ENCODE peak calls at places on chromosomes 5 and 9, in four cellular contexts. One of them, this sample, is unnamed.

GRCh38 chr9:112898872-112899281 is 8.2 kb upstream of the SLC46A2 start:
- DNase-seq in HepG2: peak
- DNase-seq in GM12878: no peak
- DNase-seq in K562: no peak
- DNase-seq in this sample: no peak

GRCh38 chr5:172903790-172904189 is 55.4 kb upstream of the RPL26L1 start:
- DNase-seq in HepG2: no peak
- DNase-seq in GM12878: no peak
- DNase-seq in K562: peak
- DNase-seq in this sample: no peak

GRCh38 chr5:368162-369084 is 46.9 kb downstream of the AHRR start:
- DNase-seq in HepG2: no peak
- DNase-seq in GM12878: peak
- DNase-seq in K562: no peak
- DNase-seq in this sample: no peak

GRCh38 chr5:168291281-168291960 is at the start of gene WWC1:
- DNase-seq in HepG2: peak
- DNase-seq in GM12878: peak
- DNase-seq in K562: no peak
- DNase-seq in this sample: peak

GRCh38 chr5:2049876-2050275 is 167.2 kb upstream of the IRX4 start:
- DNase-seq in HepG2: no peak
- DNase-seq in GM12878: no peak
- DNase-seq in K562: no peak
- DNase-seq in this sample: no peak

GRCh38 chr5:76337949-76338589 is 65.0 kb upstream of the IQGAP2 start:
- DNase-seq in HepG2: peak
- DNase-seq in GM12878: peak
- DNase-seq in K562: peak
- DNase-seq in this sample: peak

GRCh38 chr5:55636711-55637110 is 75.4 kb downstream of the SLC38A9 start:
- DNase-seq in HepG2: peak
- DNase-seq in GM12878: no peak
- DNase-seq in K562: no peak
- DNase-seq in this sample: no peak

GRCh38 chr5:167797933-167798332 is 493.5 kb upstream of the WWC1 start:
- DNase-seq in HepG2: no peak
- DNase-seq in GM12878: no peak
- DNase-seq in K562: no peak
- DNase-seq in this sample: no peak

GRCh38 chr5:76546497-76547102 is 76.6 kb downstream of the F2RL2 start:
- DNase-seq in HepG2: peak
- DNase-seq in GM12878: peak
- DNase-seq in K562: no peak
- DNase-seq in this sample: no peak

GRCh38 chr5:60698316-60698715 is 1.6 kb downstream of the DEPDC1B start:
- DNase-seq in HepG2: no peak
- DNase-seq in GM12878: no peak
- DNase-seq in K562: no peak
- DNase-seq in this sample: no peak

GRCh38 chr5:176906126-176906525 is 7.0 kb upstream of the HK3 start:
- DNase-seq in HepG2: no peak
- DNase-seq in GM12878: no peak
- DNase-seq in K562: no peak
- DNase-seq in this sample: no peak

GRCh38 chr5:173667702-173668101 is 51.3 kb upstream of the BOD1 start:
- DNase-seq in HepG2: no peak
- DNase-seq in GM12878: no peak
- DNase-seq in K562: no peak
- DNase-seq in this sample: no peak

GRCh38 chr9:93076792-93077128 is 18.3 kb downstream of the SUSD3 start:
- DNase-seq in HepG2: no peak
- DNase-seq in GM12878: no peak
- DNase-seq in K562: peak
- DNase-seq in this sample: no peak

GRCh38 chr9:35905912-35906679 is at the start of gene HRCT1:
- DNase-seq in HepG2: peak
- DNase-seq in GM12878: no peak
- DNase-seq in K562: no peak
- DNase-seq in this sample: no peak

GRCh38 chr9:93575706-93576295 is 583 bp upstream of the PHF2 start:
- DNase-seq in HepG2: no peak
- DNase-seq in GM12878: no peak
- DNase-seq in K562: peak
- DNase-seq in this sample: peak

DNA sequence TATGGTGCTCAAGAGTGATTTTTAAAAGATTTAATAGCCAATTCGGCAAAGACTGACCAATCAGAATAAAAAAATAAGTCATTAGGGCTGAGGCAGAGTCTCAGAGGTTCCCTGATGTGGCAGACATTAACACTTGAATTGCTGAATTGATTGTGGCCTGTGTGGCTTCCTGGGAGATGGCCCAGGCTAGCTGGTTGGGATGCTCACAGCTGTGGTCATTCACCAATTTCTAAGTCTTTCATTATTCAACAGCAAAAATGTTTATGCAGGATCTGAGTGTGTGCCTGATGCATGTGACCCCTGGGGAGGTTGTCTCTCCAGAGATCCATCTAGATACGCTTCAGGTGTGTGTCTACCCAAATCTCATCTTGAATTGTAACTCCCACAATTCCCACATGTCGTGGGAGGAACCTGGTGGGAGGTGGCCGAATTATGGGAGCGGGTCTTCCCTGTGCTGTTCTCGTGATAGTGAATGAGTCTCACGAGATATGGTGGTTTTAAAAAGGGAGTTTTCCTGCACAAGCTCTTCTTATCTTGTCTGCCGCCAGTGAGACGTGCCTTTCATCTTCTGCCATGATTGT is 632.6 kb upstream of the SEMA6A start:
- DNase-seq in HepG2: no peak
- DNase-seq in GM12878: no peak
- DNase-seq in K562: no peak
- DNase-seq in this sample: no peak
- TF ChIP-seq TARDBP in HepG2: no peak
- TF ChIP-seq TARDBP in GM12878: no peak
- TF ChIP-seq TARDBP in K562: no peak
- TF ChIP-seq TARDBP in this sample: no peak

DNA sequence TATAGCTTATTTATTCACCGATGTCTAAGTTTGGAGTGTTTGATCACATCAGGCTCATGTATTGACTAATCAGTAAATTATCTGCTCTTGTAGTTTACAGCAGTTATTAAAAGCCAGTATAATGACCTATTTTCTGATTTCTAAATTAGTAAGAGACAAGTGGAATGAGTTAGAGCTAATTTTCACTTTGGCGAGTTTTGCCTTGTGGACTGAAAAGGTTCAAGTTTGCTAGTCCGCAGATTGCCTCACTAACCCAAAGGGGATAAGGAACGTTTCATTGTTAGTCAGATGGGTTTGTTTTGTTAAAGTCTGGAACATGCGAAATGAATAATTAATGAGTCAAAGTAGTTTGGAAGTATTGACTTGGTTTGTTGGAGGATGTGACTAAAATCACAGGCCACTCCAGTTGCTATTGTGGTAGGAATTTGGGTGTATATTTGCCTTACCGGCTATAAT is 40.1 kb downstream of the SMARCA2 start:
- DNase-seq in HepG2: no peak
- DNase-seq in GM12878: peak
- DNase-seq in K562: no peak
- DNase-seq in this sample: no peak
- TF ChIP-seq TARDBP in HepG2: no peak
- TF ChIP-seq TARDBP in GM12878: no peak
- TF ChIP-seq TARDBP in K562: no peak
- TF ChIP-seq TARDBP in this sample: no peak

DNA sequence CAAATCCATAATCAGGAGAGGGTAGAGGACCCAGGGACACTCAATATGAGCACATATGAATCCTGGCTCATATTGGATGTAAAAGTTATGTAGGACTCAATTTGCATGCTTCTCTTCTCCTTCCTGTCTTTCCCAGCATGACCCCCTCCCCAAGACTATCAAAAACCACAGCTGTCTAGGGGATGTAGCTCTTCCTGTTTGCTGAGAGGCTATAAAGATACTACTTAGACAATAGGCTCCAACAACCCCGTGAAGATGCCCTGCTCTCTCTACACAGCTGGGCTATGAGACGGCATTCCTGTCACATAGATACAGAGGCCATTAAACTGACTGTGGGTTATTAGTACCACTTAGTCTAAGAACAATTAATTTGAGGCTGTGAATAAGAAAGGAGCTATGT is 56.5 kb upstream of the PCSK1 start:
- DNase-seq in HepG2: no peak
- DNase-seq in GM12878: no peak
- DNase-seq in K562: no peak
- DNase-seq in this sample: no peak
- TF ChIP-seq TARDBP in HepG2: no peak
- TF ChIP-seq TARDBP in GM12878: no peak
- TF ChIP-seq TARDBP in K562: no peak
- TF ChIP-seq TARDBP in this sample: no peak

GRCh38 chr5:11681796-11682195 is 222.4 kb downstream of the CTNND2 start:
- DNase-seq in HepG2: no peak
- DNase-seq in GM12878: no peak
- DNase-seq in K562: no peak
- DNase-seq in this sample: no peak
- TF ChIP-seq TARDBP in HepG2: no peak
- TF ChIP-seq TARDBP in GM12878: no peak
- TF ChIP-seq TARDBP in K562: no peak
- TF ChIP-seq TARDBP in this sample: no peak

GRCh38 chr9:20621553-20622329 is 558 bp downstream of the MLLT3 start:
- DNase-seq in HepG2: peak
- DNase-seq in GM12878: no peak
- DNase-seq in K562: no peak
- DNase-seq in this sample: peak
- TF ChIP-seq TARDBP in HepG2: no peak
- TF ChIP-seq TARDBP in GM12878: peak
- TF ChIP-seq TARDBP in K562: no peak
- TF ChIP-seq TARDBP in this sample: no peak

DNA sequence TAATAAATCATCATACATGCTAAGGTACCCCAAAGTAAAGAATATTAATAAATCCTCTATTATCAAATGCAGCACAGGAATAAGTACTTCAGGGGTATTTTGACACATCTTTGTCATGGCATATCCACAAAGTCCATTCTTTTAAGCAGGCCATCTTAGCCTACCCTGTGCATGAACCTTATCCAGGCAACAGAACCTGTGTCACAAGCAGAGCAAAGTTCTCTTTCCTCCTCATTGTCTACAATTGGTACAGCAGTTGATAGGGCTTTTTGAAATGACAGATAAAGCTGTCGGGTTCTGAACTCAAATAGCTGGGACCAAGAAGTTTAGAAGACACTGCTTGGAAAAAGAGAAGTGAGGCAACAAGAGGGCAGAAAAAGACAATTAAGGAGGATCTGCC is 30.8 kb upstream of the PURA start:
- DNase-seq in HepG2: no peak
- DNase-seq in GM12878: no peak
- DNase-seq in K562: no peak
- DNase-seq in this sample: no peak
- TF ChIP-seq TARDBP in HepG2: no peak
- TF ChIP-seq TARDBP in GM12878: no peak
- TF ChIP-seq TARDBP in K562: no peak
- TF ChIP-seq TARDBP in this sample: no peak

GRCh38 chr9:4303002-4303401 is 3.1 kb upstream of the GLIS3 start:
- DNase-seq in HepG2: no peak
- DNase-seq in GM12878: no peak
- DNase-seq in K562: no peak
- DNase-seq in this sample: no peak
- TF ChIP-seq TARDBP in HepG2: no peak
- TF ChIP-seq TARDBP in GM12878: no peak
- TF ChIP-seq TARDBP in K562: no peak
- TF ChIP-seq TARDBP in this sample: no peak

GRCh38 chr5:140011297-140011802 is 31.7 kb downstream of the NRG2 start:
- DNase-seq in HepG2: peak
- DNase-seq in GM12878: peak
- DNase-seq in K562: peak
- DNase-seq in this sample: no peak
- TF ChIP-seq TARDBP in HepG2: no peak
- TF ChIP-seq TARDBP in GM12878: peak
- TF ChIP-seq TARDBP in K562: no peak
- TF ChIP-seq TARDBP in this sample: no peak